ENCODE peak calls at places on chromosomes 4 and X, in seven cellular contexts. S, L, E, R, B, P and W are unnamed samples.

GRCh38 chr4:80184791-80185756 is 12.2 kb upstream of the PRDM8 start:
- DNase-seq in S (peak), R (no peak), E (peak), B (peak), P (peak), L (no peak), W (peak)

GRCh38 chr4:80219301-80220025 is 22.2 kb downstream of the PRDM8 start:
- DNase-seq in S (no peak), E (peak), R (no peak), P (no peak), B (no peak), L (no peak), W (no peak)

GRCh38 chr4:23001478-23001877 is 308.7 kb downstream of the GBA3 start:
- DNase-seq in R (no peak), S (no peak), P (no peak), B (no peak), E (no peak), L (no peak), W (no peak)

GRCh38 chrX:98398542-98398941 is 1514.8 kb downstream of the RPA4 start:
- DNase-seq in S (no peak), E (no peak), P (no peak), L (no peak), B (no peak), R (no peak), W (no peak)

GRCh38 chr4:169484485-169484884 is 127.9 kb downstream of the NEK1 start:
- DNase-seq in P (peak), S (no peak), R (no peak), L (no peak), E (no peak), B (no peak), W (no peak)

GRCh38 chrX:75673468-75673867 is 111.6 kb downstream of the MAGEE2 start:
- DNase-seq in E (no peak), P (no peak), R (no peak), B (no peak), L (no peak), S (no peak), W (no peak)

GRCh38 chr4:59457576-59457975 is 1742.5 kb upstream of the ADGRL3 start:
- DNase-seq in L (no peak), E (no peak), R (no peak), P (no peak), B (no peak), S (no peak), W (no peak)

GRCh38 chr4:22766068-22766467 is 73.3 kb downstream of the GBA3 start:
- DNase-seq in P (no peak), L (no peak), S (no peak), R (no peak), E (no peak), B (no peak), W (no peak)

GRCh38 chrX:41722816-41723215 is 1.2 kb upstream of the GPR82 start:
- DNase-seq in R (no peak), B (no peak), E (no peak), L (no peak), P (no peak), S (no peak), W (no peak)

GRCh38 chrX:70769659-70770232 is 138.8 kb downstream of the TEX11 start:
- DNase-seq in B (no peak), P (no peak), E (peak), L (no peak), R (no peak), S (no peak), W (no peak)

GRCh38 chr4:51843309-51844156 is 580 bp downstream of the DCUN1D4 start:
- DNase-seq in E (peak), L (peak), S (peak), P (peak), R (peak), B (peak), W (peak)

GRCh38 chrX:9878141-9878875 is 88.8 kb upstream of the CLDN34 start:
- DNase-seq in R (no peak), L (no peak), S (no peak), P (no peak), B (no peak), E (no peak), W (no peak)

GRCh38 chr4:81919238-81919637 is 447.5 kb upstream of the RASGEF1B start:
- DNase-seq in P (no peak), E (peak), R (no peak), B (no peak), S (no peak), L (no peak), W (no peak)

GRCh38 chr4:146132445-146132844 is 43.1 kb upstream of the LSM6 start:
- DNase-seq in R (no peak), L (no peak), B (no peak), S (no peak), E (no peak), P (no peak), W (no peak)

GRCh38 chr4:25654031-25654970 is 1.4 kb upstream of the SLC34A2 start:
- DNase-seq in P (no peak), L (peak), S (no peak), R (no peak), B (peak), E (no peak), W (no peak)

GRCh38 chrX:135421932-135422809 is at the start of gene SMIM10L2A:
- DNase-seq in E (no peak), B (peak), L (no peak), S (no peak), R (no peak), P (no peak), W (no peak)

GRCh38 chrX:21373637-21374162 is 518 bp upstream of the CNKSR2 start:
- DNase-seq in E (no peak), B (peak), L (no peak), P (peak), R (no peak), S (no peak), W (no peak)

GRCh38 chr4:91116861-91117260 is 989.7 kb downstream of the CCSER1 start:
- DNase-seq in B (no peak), R (no peak), S (no peak), E (peak), L (no peak), P (no peak), W (no peak)

GRCh38 chrX:40644175-40644574 is 3.2 kb downstream of the CXorf38 start:
- DNase-seq in P (no peak), S (no peak), L (no peak), R (no peak), E (no peak), B (no peak), W (no peak)

GRCh38 chrX:97026406-97026805 is 142.7 kb downstream of the RPA4 start:
- DNase-seq in B (no peak), P (no peak), L (no peak), R (no peak), E (peak), S (no peak), W (no peak)

GRCh38 chrX:38055170-38055847 is 49.0 kb downstream of the SYTL5 start:
- DNase-seq in L (no peak), R (no peak), P (no peak), E (peak), S (no peak), B (no peak), W (no peak)

GRCh38 chr4:52904421-52904820 is 42.3 kb downstream of the RASL11B start:
- DNase-seq in R (no peak), E (no peak), L (no peak), P (no peak), S (no peak), B (no peak), W (no peak)

GRCh38 chr4:127708985-127709384 is 21.2 kb upstream of the SLC25A31 start:
- DNase-seq in R (no peak), S (no peak), L (peak), E (peak), P (no peak), B (no peak), W (no peak)

GRCh38 chrX:118520206-118520857 is 24.7 kb downstream of the DOCK11 start:
- DNase-seq in R (no peak), P (no peak), B (no peak), E (peak), L (no peak), S (no peak), W (no peak)
- H3K27ac ChIP-seq in R (peak), P (no peak), B (no peak), E (no peak), L (peak), S (peak), W (peak)

GRCh38 chr4:137106287-137106686 is 426.0 kb downstream of the PCDH18 start:
- DNase-seq in S (no peak), R (no peak), P (no peak), E (no peak), B (no peak), L (no peak), W (no peak)
- H3K27ac ChIP-seq in S (no peak), R (no peak), P (no peak), E (no peak), B (no peak), L (no peak), W (no peak)

GRCh38 chr4:88320780-88321373 is 36.5 kb upstream of the PPM1K start:
- DNase-seq in P (peak), R (no peak), S (peak), E (peak), B (no peak), L (no peak), W (no peak)
- H3K27ac ChIP-seq in P (peak), R (no peak), S (no peak), E (peak), B (no peak), L (peak), W (no peak)

DNA sequence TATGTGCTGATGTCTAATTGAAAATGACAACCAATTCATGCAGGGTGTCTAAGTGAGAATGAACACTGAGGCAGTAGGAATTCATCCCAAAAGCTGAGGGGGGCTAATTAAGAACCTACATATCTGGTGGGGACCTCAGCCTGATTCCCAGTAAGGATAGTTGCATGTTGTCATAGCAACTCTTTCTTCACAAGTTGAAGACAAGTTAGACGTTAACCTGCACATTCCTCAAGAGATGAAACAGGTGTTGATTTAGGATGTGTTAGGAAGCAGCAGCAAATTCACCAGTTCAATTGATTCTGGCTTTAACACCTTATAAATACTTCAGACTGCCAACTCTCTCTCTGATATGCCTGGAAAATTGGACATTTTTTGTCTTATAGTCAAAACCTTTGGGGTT is 7.3 kb downstream of the FNIP2 start:
- DNase-seq in L (no peak), E (no peak), B (no peak), S (no peak), P (no peak), R (no peak), W (no peak)
- H3K27ac ChIP-seq in L (no peak), E (no peak), B (no peak), S (peak), P (peak), R (peak), W (no peak)

DNA sequence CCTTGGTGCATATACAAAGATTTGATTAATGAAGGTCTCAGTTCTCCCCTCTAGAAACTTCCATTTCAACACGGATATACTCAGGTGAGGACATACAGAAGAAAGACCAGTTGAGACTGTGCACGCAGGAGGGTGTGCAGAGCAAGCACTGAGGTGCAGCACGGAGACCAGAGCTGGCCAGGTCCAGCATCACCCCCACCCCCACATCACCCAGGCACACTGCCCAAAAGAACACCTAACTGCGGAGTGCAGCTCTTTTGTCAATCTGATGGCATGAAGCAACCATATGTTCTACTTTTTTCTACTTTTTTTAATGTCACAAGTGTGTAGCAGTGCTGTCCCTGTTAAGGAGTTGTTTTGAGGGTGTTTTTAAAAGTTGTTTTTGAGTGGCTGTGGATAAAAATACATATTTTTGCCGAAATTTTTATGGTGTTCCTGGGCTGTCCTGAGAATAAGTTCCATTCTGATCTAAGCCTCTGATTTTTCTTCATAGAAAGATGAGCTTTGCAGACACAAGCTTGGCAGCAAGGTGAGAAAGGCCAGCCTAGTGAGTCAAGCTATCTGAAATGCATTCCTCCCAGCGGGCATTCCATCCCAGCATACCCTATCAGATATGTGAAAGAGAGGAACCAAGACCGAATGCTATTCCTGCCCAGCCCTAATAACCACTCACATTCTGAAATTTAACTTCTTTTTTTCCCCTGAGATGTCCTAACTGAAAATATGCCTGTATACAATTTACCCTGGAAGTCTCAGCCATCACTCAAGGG is 173.7 kb downstream of the PTTG2 start:
- DNase-seq in S (no peak), B (no peak), R (no peak), E (no peak), P (no peak), L (no peak), W (no peak)
- H3K27ac ChIP-seq in S (peak), B (peak), R (no peak), E (no peak), P (no peak), L (no peak), W (no peak)

GRCh38 chr4:85221606-85222005 is 253.3 kb upstream of the ARHGAP24 start:
- DNase-seq in S (no peak), E (no peak), L (no peak), B (no peak), R (no peak), P (no peak), W (no peak)
- H3K27ac ChIP-seq in S (no peak), E (no peak), L (no peak), B (no peak), R (no peak), P (no peak), W (no peak)

GRCh38 chr4:94673961-94674360 is 83.8 kb upstream of the BMPR1B start:
- DNase-seq in S (no peak), E (no peak), B (no peak), L (no peak), R (no peak), P (no peak), W (no peak)

GRCh38 chr4:94680131-94680862 is 77.5 kb upstream of the BMPR1B start:
- DNase-seq in B (no peak), L (no peak), S (no peak), R (no peak), P (no peak), E (no peak), W (no peak)

GRCh38 chr4:94676910-94677309 is 80.8 kb upstream of the BMPR1B start:
- DNase-seq in R (no peak), E (no peak), B (no peak), L (no peak), S (no peak), P (no peak), W (no peak)

DNA sequence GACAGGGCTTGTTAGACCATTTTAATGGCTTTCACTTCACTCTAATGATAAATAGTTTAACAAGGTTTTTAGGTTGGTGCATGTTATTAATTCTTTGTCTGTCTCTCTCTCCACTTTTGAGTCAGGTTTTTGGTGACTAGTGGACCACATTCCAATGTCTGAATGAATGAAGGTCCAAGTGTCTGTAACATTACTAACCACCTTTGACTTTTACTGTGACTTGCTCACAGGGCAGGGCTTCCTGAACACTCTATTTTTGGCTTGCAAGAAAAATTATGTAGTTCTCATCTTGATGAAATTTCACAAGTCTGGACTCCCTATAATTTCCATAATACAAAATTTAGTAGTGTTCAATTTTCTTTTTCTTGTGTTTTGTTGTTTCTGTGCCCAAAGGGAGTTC is 78.9 kb upstream of the BMPR1B start:
- DNase-seq in P (no peak), R (no peak), B (no peak), S (no peak), E (peak), L (no peak), W (no peak)
- H3K27ac ChIP-seq in P (no peak), R (no peak), B (no peak), S (no peak), E (peak), L (no peak), W (no peak)

DNA sequence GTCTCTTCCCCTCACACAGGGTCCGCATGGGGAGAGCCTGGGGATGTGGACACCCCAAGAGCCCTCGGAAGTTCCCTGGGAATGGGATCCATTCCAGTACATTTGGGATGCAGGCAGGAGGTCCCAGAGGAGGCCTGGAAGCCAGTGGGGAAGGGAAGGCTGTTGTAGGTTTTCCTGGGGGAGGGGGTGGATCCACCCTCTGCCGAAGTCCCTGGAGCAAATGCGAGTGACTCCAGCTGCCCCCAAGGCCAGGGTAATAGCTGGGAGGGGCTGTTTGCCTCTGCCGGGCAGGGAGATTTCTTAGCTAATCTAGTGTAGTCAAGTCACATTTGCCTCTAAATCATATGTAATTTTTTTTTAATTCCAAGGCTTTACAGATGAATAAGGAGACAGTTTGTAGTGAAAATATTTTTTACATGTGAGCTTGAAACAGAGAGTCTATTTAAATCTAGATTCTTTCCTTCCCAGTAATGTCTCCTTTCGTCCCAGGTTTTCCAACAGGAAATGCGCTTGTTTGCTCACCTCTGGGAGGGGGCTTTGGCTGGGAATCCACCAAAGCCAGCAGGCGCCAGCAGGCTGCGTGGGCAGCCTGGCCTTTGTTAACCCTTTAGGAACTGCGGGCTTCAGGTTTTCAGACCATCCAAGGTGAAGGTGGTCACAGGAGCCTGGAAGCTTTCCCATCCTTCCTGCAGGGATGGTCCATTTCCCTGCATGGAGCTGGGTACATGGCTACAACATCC is 26.8 kb downstream of the SH3TC1 start:
- DNase-seq in B (no peak), E (no peak), S (no peak), R (no peak), P (no peak), L (no peak), W (no peak)
- H3K27ac ChIP-seq in B (no peak), E (no peak), S (no peak), R (no peak), P (peak), L (no peak), W (no peak)